ENCODE peak calls at places on chromosomes 7 and 10, in four cellular contexts. J, R, Q and M are unnamed samples.

GRCh38 chr10:80500572-80501380 is 36.9 kb upstream of the SH2D4B start:
- DNase-seq in J (no peak), R (no peak), Q (no peak), M (no peak)

GRCh38 chr7:36887969-36888368 is 163.7 kb upstream of the AOAH start:
- DNase-seq in J (no peak), R (no peak), Q (no peak), M (peak)

GRCh38 chr10:131246089-131246488 is 65.4 kb downstream of the TCERG1L start:
- DNase-seq in J (no peak), R (no peak), Q (no peak), M (no peak)

GRCh38 chr7:151775547-151776443 is 101.1 kb downstream of the PRKAG2 start:
- DNase-seq in J (no peak), R (no peak), Q (no peak), M (no peak)

GRCh38 chr7:1144269-1144771 is 15.7 kb downstream of the ZFAND2A start:
- DNase-seq in J (no peak), R (no peak), Q (no peak), M (peak)

GRCh38 chr10:110502851-110503301 is 5.2 kb downstream of the DUSP5 start:
- DNase-seq in J (no peak), R (no peak), Q (no peak), M (no peak)

GRCh38 chr7:130930260-130930659 is 196.3 kb upstream of the KLF14 start:
- DNase-seq in J (no peak), R (no peak), Q (no peak), M (no peak)

GRCh38 chr7:42980084-42980483 is 47.9 kb downstream of the MRPL32 start:
- DNase-seq in J (no peak), R (no peak), Q (no peak), M (no peak)

GRCh38 chr10:64477791-64478190 is 956.6 kb downstream of the REEP3 start:
- DNase-seq in J (no peak), R (no peak), Q (no peak), M (no peak)